ENCODE peak calls at places on chromosome 22, in six cellular contexts. One of them, this sample, is unnamed.

GRCh38 chr22:23070418-23071162 is at the start of gene GNAZ:
- DNase-seq in activated CD4-positive, alpha-beta T cell treated with anti-CD3 and anti-CD28 coated beads, Interleukin-2, amount 50 U/mL, for 1 hour: no peak
- DNase-seq in fibroblast of gingiva: no peak
- DNase-seq in effector CD8-positive, alpha-beta T cell: no peak
- DNase-seq in kidney: peak; percentile 85
- DNase-seq in cardiac fibroblast: no peak
- DNase-seq in this sample: peak; percentile 51

GRCh38 chr22:49960967-49961600 is 512 bp downstream of the PIM3 start:
- DNase-seq in activated CD4-positive, alpha-beta T cell treated with anti-CD3 and anti-CD28 coated beads, Interleukin-2, amount 50 U/mL, for 1 hour: no peak
- DNase-seq in fibroblast of gingiva: peak; percentile 34
- DNase-seq in effector CD8-positive, alpha-beta T cell: no peak
- DNase-seq in kidney: peak; percentile 88
- DNase-seq in cardiac fibroblast: peak; percentile 31
- DNase-seq in this sample: peak; percentile 31

GRCh38 chr22:47132428-47132825 is 370.0 kb downstream of the TBC1D22A start:
- DNase-seq in activated CD4-positive, alpha-beta T cell treated with anti-CD3 and anti-CD28 coated beads, Interleukin-2, amount 50 U/mL, for 1 hour: no peak
- DNase-seq in fibroblast of gingiva: no peak
- DNase-seq in effector CD8-positive, alpha-beta T cell: no peak
- DNase-seq in kidney: peak; percentile 61
- DNase-seq in cardiac fibroblast: no peak
- DNase-seq in this sample: no peak

GRCh38 chr22:33109532-33110148 is 51.5 kb upstream of the SYN3 start:
- DNase-seq in activated CD4-positive, alpha-beta T cell treated with anti-CD3 and anti-CD28 coated beads, Interleukin-2, amount 50 U/mL, for 1 hour: no peak
- DNase-seq in fibroblast of gingiva: no peak
- DNase-seq in effector CD8-positive, alpha-beta T cell: no peak
- DNase-seq in kidney: no peak
- DNase-seq in cardiac fibroblast: no peak
- DNase-seq in this sample: peak; percentile 74

GRCh38 chr22:33271390-33272161 is 213.4 kb upstream of the SYN3 start:
- DNase-seq in activated CD4-positive, alpha-beta T cell treated with anti-CD3 and anti-CD28 coated beads, Interleukin-2, amount 50 U/mL, for 1 hour: no peak
- DNase-seq in fibroblast of gingiva: peak; percentile 55
- DNase-seq in effector CD8-positive, alpha-beta T cell: no peak
- DNase-seq in kidney: no peak
- DNase-seq in cardiac fibroblast: peak; percentile 4
- DNase-seq in this sample: peak; percentile 8

GRCh38 chr22:49948958-49949913 is 11.3 kb upstream of the PIM3 start:
- DNase-seq in activated CD4-positive, alpha-beta T cell treated with anti-CD3 and anti-CD28 coated beads, Interleukin-2, amount 50 U/mL, for 1 hour: no peak
- DNase-seq in fibroblast of gingiva: no peak
- DNase-seq in effector CD8-positive, alpha-beta T cell: no peak
- DNase-seq in kidney: peak; percentile 97
- DNase-seq in cardiac fibroblast: no peak
- DNase-seq in this sample: no peak

GRCh38 chr22:47163481-47163875 is 401.0 kb downstream of the TBC1D22A start:
- DNase-seq in activated CD4-positive, alpha-beta T cell treated with anti-CD3 and anti-CD28 coated beads, Interleukin-2, amount 50 U/mL, for 1 hour: no peak
- DNase-seq in fibroblast of gingiva: no peak
- DNase-seq in effector CD8-positive, alpha-beta T cell: no peak
- DNase-seq in kidney: peak; percentile 63
- DNase-seq in cardiac fibroblast: no peak
- DNase-seq in this sample: no peak

GRCh38 chr22:47309946-47310345 is 547.5 kb downstream of the TBC1D22A start:
- DNase-seq in activated CD4-positive, alpha-beta T cell treated with anti-CD3 and anti-CD28 coated beads, Interleukin-2, amount 50 U/mL, for 1 hour: no peak
- DNase-seq in fibroblast of gingiva: no peak
- DNase-seq in effector CD8-positive, alpha-beta T cell: no peak
- DNase-seq in kidney: no peak
- DNase-seq in cardiac fibroblast: no peak
- DNase-seq in this sample: no peak

GRCh38 chr22:43210631-43211515 is 23.9 kb upstream of the TTLL12 start:
- DNase-seq in activated CD4-positive, alpha-beta T cell treated with anti-CD3 and anti-CD28 coated beads, Interleukin-2, amount 50 U/mL, for 1 hour: no peak
- DNase-seq in fibroblast of gingiva: no peak
- DNase-seq in effector CD8-positive, alpha-beta T cell: no peak
- DNase-seq in kidney: peak; percentile 74
- DNase-seq in cardiac fibroblast: no peak
- DNase-seq in this sample: no peak